ENCODE peak calls at places on chromosome 10, in four cellular contexts. One of them, this sample, is unnamed.

GRCh38 chr10:28349892-28350291 is 47.0 kb upstream of the MPP7 start:
- DNase-seq in H1: no peak
- DNase-seq in GM12878: no peak
- DNase-seq in HepG2: no peak
- DNase-seq in this sample: no peak

GRCh38 chr10:127411062-127411461 is 138.0 kb upstream of the NPS start:
- DNase-seq in H1: no peak
- DNase-seq in GM12878: no peak
- DNase-seq in HepG2: no peak
- DNase-seq in this sample: no peak

GRCh38 chr10:34766811-34767516 is 48.1 kb downstream of the PARD3 start:
- DNase-seq in H1: no peak
- DNase-seq in GM12878: no peak
- DNase-seq in HepG2: no peak
- DNase-seq in this sample: no peak

GRCh38 chr10:30463944-30464451 is 30.0 kb downstream of the MAP3K8 start:
- DNase-seq in H1: no peak
- DNase-seq in GM12878: no peak
- DNase-seq in HepG2: no peak
- DNase-seq in this sample: no peak

GRCh38 chr10:132407846-132408278 is 10.9 kb downstream of the PWWP2B start:
- DNase-seq in H1: no peak
- DNase-seq in GM12878: no peak
- DNase-seq in HepG2: no peak
- DNase-seq in this sample: no peak

GRCh38 chr10:69360485-69361302 is 56.0 kb downstream of the TACR2 start:
- DNase-seq in H1: no peak
- DNase-seq in GM12878: no peak
- DNase-seq in HepG2: no peak
- DNase-seq in this sample: no peak

GRCh38 chr10:97991875-97992274 is 38.5 kb downstream of the CRTAC1 start:
- DNase-seq in H1: no peak
- DNase-seq in GM12878: no peak
- DNase-seq in HepG2: peak; percentile 3
- DNase-seq in this sample: no peak

GRCh38 chr10:77230194-77230593 is 407.4 kb downstream of the KCNMA1 start:
- DNase-seq in H1: no peak
- DNase-seq in GM12878: no peak
- DNase-seq in HepG2: no peak
- DNase-seq in this sample: no peak

GRCh38 chr10:45466784-45467183 is 92.8 kb downstream of the ALOX5 start:
- DNase-seq in H1: no peak
- DNase-seq in GM12878: no peak
- DNase-seq in HepG2: no peak
- DNase-seq in this sample: no peak

GRCh38 chr10:27542812-27543211 is 38.7 kb downstream of the RAB18 start:
- DNase-seq in H1: no peak
- DNase-seq in GM12878: no peak
- DNase-seq in HepG2: no peak
- DNase-seq in this sample: no peak

GRCh38 chr10:110737886-110738634 is 93.9 kb downstream of the RBM20 start:
- DNase-seq in H1: no peak
- DNase-seq in GM12878: no peak
- DNase-seq in HepG2: peak; percentile 18
- DNase-seq in this sample: no peak

GRCh38 chr10:103610083-103610472 is 116.6 kb downstream of the NEURL1 start:
- DNase-seq in H1: no peak
- DNase-seq in GM12878: no peak
- DNase-seq in HepG2: no peak
- DNase-seq in this sample: no peak

GRCh38 chr10:63240807-63241206 is 107.7 kb downstream of the NRBF2 start:
- DNase-seq in H1: no peak
- DNase-seq in GM12878: no peak
- DNase-seq in HepG2: no peak
- DNase-seq in this sample: no peak

GRCh38 chr10:104638861-104639594 is 2.1 kb upstream of the SORCS3 start:
- DNase-seq in H1: no peak
- DNase-seq in GM12878: no peak
- DNase-seq in HepG2: no peak
- DNase-seq in this sample: peak; percentile 33

GRCh38 chr10:79068562-79069324 is at the start of gene ZMIZ1:
- DNase-seq in H1: no peak
- DNase-seq in GM12878: no peak
- DNase-seq in HepG2: peak; percentile 88
- DNase-seq in this sample: peak; percentile 83

GRCh38 chr10:127908106-127908957 is 1.4 kb downstream of the PTPRE start:
- DNase-seq in H1: no peak
- DNase-seq in GM12878: no peak
- DNase-seq in HepG2: peak; percentile 23
- DNase-seq in this sample: no peak

GRCh38 chr10:113735913-113736312 is 15.6 kb upstream of the PLEKHS1 start:
- DNase-seq in H1: no peak
- DNase-seq in GM12878: no peak
- DNase-seq in HepG2: peak; percentile 19
- DNase-seq in this sample: no peak

GRCh38 chr10:101094113-101094512 is 32.3 kb downstream of the KAZALD1 start:
- DNase-seq in H1: no peak
- DNase-seq in GM12878: no peak
- DNase-seq in HepG2: no peak
- DNase-seq in this sample: no peak

GRCh38 chr10:48762104-48763042 is 77.7 kb downstream of the WDFY4 start:
- DNase-seq in H1: no peak
- DNase-seq in GM12878: no peak
- DNase-seq in HepG2: no peak
- DNase-seq in this sample: no peak

GRCh38 chr10:80474597-80474910 is 20.4 kb downstream of the TSPAN14 start:
- DNase-seq in H1: no peak
- DNase-seq in GM12878: no peak
- DNase-seq in HepG2: no peak
- DNase-seq in this sample: no peak

GRCh38 chr10:123669901-123670300 is 3.7 kb downstream of the GPR26 start:
- DNase-seq in H1: no peak
- DNase-seq in GM12878: no peak
- DNase-seq in HepG2: no peak
- DNase-seq in this sample: no peak

GRCh38 chr10:51109821-51110533 is 35.7 kb downstream of the PRKG1 start:
- DNase-seq in H1: no peak
- DNase-seq in GM12878: no peak
- DNase-seq in HepG2: no peak
- DNase-seq in this sample: no peak

GRCh38 chr10:29807407-29807806 is 172.6 kb upstream of the SVIL start:
- DNase-seq in H1: no peak
- DNase-seq in GM12878: no peak
- DNase-seq in HepG2: no peak
- DNase-seq in this sample: no peak

GRCh38 chr10:31949266-31949665 is 20.6 kb upstream of the ARHGAP12 start:
- DNase-seq in H1: no peak
- DNase-seq in GM12878: no peak
- DNase-seq in HepG2: no peak
- DNase-seq in this sample: no peak

GRCh38 chr10:16392661-16393060 is 44.1 kb upstream of the PTER start:
- DNase-seq in H1: no peak
- DNase-seq in GM12878: no peak
- DNase-seq in HepG2: no peak
- DNase-seq in this sample: no peak

GRCh38 chr10:98045785-98046389 is 15.5 kb upstream of the CRTAC1 start:
- DNase-seq in H1: peak; percentile 49
- DNase-seq in GM12878: no peak
- DNase-seq in HepG2: peak; percentile 52
- DNase-seq in this sample: peak; percentile 56

GRCh38 chr10:88987243-88987726 is 3.3 kb upstream of the FAS start:
- DNase-seq in H1: no peak
- DNase-seq in GM12878: no peak
- DNase-seq in HepG2: no peak
- DNase-seq in this sample: no peak
- TF ChIP-seq RFX5 in H1: no peak
- TF ChIP-seq RFX5 in GM12878: no peak
- TF ChIP-seq RFX5 in HepG2: no peak
- TF ChIP-seq RFX5 in this sample: no peak

GRCh38 chr10:4231439-4231838 is 446.4 kb upstream of the KLF6 start:
- DNase-seq in H1: no peak
- DNase-seq in GM12878: no peak
- DNase-seq in HepG2: no peak
- DNase-seq in this sample: no peak

GRCh38 chr10:4229106-4229505 is 444.1 kb upstream of the KLF6 start:
- DNase-seq in H1: no peak
- DNase-seq in GM12878: no peak
- DNase-seq in HepG2: no peak
- DNase-seq in this sample: no peak

GRCh38 chr10:4234661-4235060 is 449.7 kb upstream of the KLF6 start:
- DNase-seq in H1: no peak
- DNase-seq in GM12878: no peak
- DNase-seq in HepG2: no peak
- DNase-seq in this sample: peak; percentile 22
- TF ChIP-seq SRF in H1: no peak
- TF ChIP-seq SRF in GM12878: no peak
- TF ChIP-seq SRF in HepG2: no peak
- TF ChIP-seq SRF in this sample: no peak

GRCh38 chr10:33129181-33129928 is 171.3 kb upstream of the ITGB1 start:
- DNase-seq in H1: no peak
- DNase-seq in GM12878: no peak
- DNase-seq in HepG2: no peak
- DNase-seq in this sample: no peak
- TF ChIP-seq RFX5 in H1: no peak
- TF ChIP-seq RFX5 in GM12878: no peak
- TF ChIP-seq RFX5 in HepG2: no peak
- TF ChIP-seq RFX5 in this sample: no peak

GRCh38 chr10:14878266-14879054 is at the start of gene SUV39H2:
- DNase-seq in H1: peak; percentile 87
- DNase-seq in GM12878: peak; percentile 64
- DNase-seq in HepG2: peak; percentile 87
- DNase-seq in this sample: peak; percentile 98

GRCh38 chr10:14876764-14877163 is 1.9 kb upstream of the SUV39H2 start:
- DNase-seq in H1: no peak
- DNase-seq in GM12878: no peak
- DNase-seq in HepG2: no peak
- DNase-seq in this sample: no peak

GRCh38 chr10:14879801-14880193 is 1.1 kb downstream of the SUV39H2 start:
- DNase-seq in H1: no peak
- DNase-seq in GM12878: no peak
- DNase-seq in HepG2: no peak
- DNase-seq in this sample: no peak

GRCh38 chr10:14879055-14879800 is 562 bp downstream of the SUV39H2 start:
- DNase-seq in H1: no peak
- DNase-seq in GM12878: no peak
- DNase-seq in HepG2: peak; percentile 9
- DNase-seq in this sample: no peak

DNA sequence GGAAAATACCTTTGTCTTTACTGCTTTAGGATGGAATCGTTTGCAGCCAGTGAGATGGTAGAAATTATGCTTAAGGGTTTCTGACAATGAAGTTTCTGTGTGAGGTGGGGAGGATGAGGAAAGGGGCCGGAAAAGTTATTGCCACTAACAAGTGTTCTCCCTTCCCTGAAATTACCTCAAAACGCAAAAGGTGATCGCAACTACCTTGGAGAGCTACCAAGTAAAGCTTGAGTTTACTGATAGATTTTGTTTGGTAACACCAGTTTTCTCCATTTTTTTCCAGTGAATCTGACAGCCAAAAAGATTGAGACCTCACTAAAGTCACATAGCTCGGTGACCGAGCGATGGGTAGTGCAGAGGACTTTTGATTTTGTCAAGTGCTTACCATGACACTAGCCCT is 1.5 kb downstream of the SUV39H2 start:
- DNase-seq in H1: no peak
- DNase-seq in GM12878: no peak
- DNase-seq in HepG2: no peak
- DNase-seq in this sample: peak; percentile 22
- TF ChIP-seq SRF in H1: no peak
- TF ChIP-seq SRF in GM12878: no peak
- TF ChIP-seq SRF in HepG2: no peak
- TF ChIP-seq SRF in this sample: no peak

GRCh38 chr10:6145979-6146432 is 56.7 kb upstream of the PFKFB3 start:
- DNase-seq in H1: no peak
- DNase-seq in GM12878: no peak
- DNase-seq in HepG2: no peak
- DNase-seq in this sample: no peak

GRCh38 chr10:6148251-6148691 is 54.5 kb upstream of the PFKFB3 start:
- DNase-seq in H1: no peak
- DNase-seq in GM12878: no peak
- DNase-seq in HepG2: no peak
- DNase-seq in this sample: no peak

GRCh38 chr10:6148908-6149307 is 53.8 kb upstream of the PFKFB3 start:
- DNase-seq in H1: no peak
- DNase-seq in GM12878: no peak
- DNase-seq in HepG2: no peak
- DNase-seq in this sample: no peak

GRCh38 chr10:6145414-6145978 is 56.7 kb downstream of the RBM17 start:
- DNase-seq in H1: no peak
- DNase-seq in GM12878: no peak
- DNase-seq in HepG2: no peak
- DNase-seq in this sample: peak; percentile 62

GRCh38 chr10:6146921-6147320 is 55.8 kb upstream of the PFKFB3 start:
- DNase-seq in H1: no peak
- DNase-seq in GM12878: no peak
- DNase-seq in HepG2: peak; percentile 18
- DNase-seq in this sample: no peak
- TF ChIP-seq RFX5 in H1: no peak
- TF ChIP-seq RFX5 in GM12878: no peak
- TF ChIP-seq RFX5 in HepG2: no peak
- TF ChIP-seq RFX5 in this sample: no peak

DNA sequence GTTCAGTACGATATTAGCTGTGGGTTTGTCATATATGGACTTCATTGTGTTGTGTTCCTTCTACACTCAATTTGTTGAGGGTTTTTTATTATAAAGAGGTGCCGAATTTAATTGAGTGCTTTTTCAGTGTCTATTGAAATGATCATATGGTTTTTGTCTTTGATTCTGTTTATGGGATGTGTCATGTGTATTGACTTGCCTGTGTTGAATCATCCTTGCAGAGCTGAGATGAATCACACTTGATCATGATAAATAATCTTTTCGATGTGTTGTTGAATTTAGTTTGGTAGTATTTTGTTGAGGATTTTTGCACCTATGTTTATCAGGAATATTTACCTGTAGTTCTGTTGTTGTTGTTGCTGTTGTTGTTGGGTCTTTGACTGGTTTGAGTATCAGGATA is 39.8 kb downstream of the ATOH7 start:
- DNase-seq in H1: no peak
- DNase-seq in GM12878: no peak
- DNase-seq in HepG2: no peak
- DNase-seq in this sample: no peak
- TF ChIP-seq SRF in H1: no peak
- TF ChIP-seq SRF in GM12878: no peak
- TF ChIP-seq SRF in HepG2: no peak
- TF ChIP-seq SRF in this sample: no peak

GRCh38 chr10:3783313-3783689 is 1.7 kb downstream of the KLF6 start:
- DNase-seq in H1: no peak
- DNase-seq in GM12878: peak; percentile 60
- DNase-seq in HepG2: no peak
- DNase-seq in this sample: no peak

GRCh38 chr10:3782099-3782455 is 2.9 kb downstream of the KLF6 start:
- DNase-seq in H1: no peak
- DNase-seq in GM12878: no peak
- DNase-seq in HepG2: no peak
- DNase-seq in this sample: no peak

GRCh38 chr10:3781458-3782098 is 3.4 kb downstream of the KLF6 start:
- DNase-seq in H1: no peak
- DNase-seq in GM12878: no peak
- DNase-seq in HepG2: no peak
- DNase-seq in this sample: no peak

GRCh38 chr10:3783721-3784432 is 1.1 kb downstream of the KLF6 start:
- DNase-seq in H1: no peak
- DNase-seq in GM12878: no peak
- DNase-seq in HepG2: peak; percentile 86
- DNase-seq in this sample: peak; percentile 23

GRCh38 chr10:3782456-3783312 is 2.3 kb downstream of the KLF6 start:
- DNase-seq in H1: no peak
- DNase-seq in GM12878: no peak
- DNase-seq in HepG2: peak; percentile 82
- DNase-seq in this sample: peak; percentile 74
- TF ChIP-seq RFX5 in H1: no peak
- TF ChIP-seq RFX5 in GM12878: no peak
- TF ChIP-seq RFX5 in HepG2: no peak
- TF ChIP-seq RFX5 in this sample: no peak

This sample was measured in K562.